ENCODE peak calls at places on chromosomes 13 and 19, in six cellular contexts. Z is mucosa of descending colon, C is body of pancreas, Y is OCI-LY7, J is PC-3, F is esophagus muscularis mucosa. U is an unnamed sample. For H3K4me1, the result is how much of the 10 kb centered on the place peaks cover.

GRCh38 chr19:32068805-32069204 is 276.6 kb upstream of the ZNF507 start:
- DNase-seq in Z (no peak), C (no peak), Y (no peak), J (no peak), F (no peak), U (no peak)

GRCh38 chr19:33520844-33521479 is 629 bp downstream of the PEPD start:
- DNase-seq in Z (no peak), C (no peak), Y (no peak), J (no peak), F (no peak), U (no peak)

GRCh38 chr19:56088454-56089215 is 32.5 kb downstream of the ZNF787 start:
- DNase-seq in Z (no peak), C (no peak), Y (no peak), J (no peak), F (no peak), U (no peak)

GRCh38 chr13:73397486-73398020 is 338.7 kb downstream of the KLF5 start:
- DNase-seq in Z (no peak), C (no peak), Y (no peak), J (no peak), F (no peak), U (no peak)

GRCh38 chr13:67119481-67119883 is 110.7 kb downstream of the PCDH9 start:
- DNase-seq in Z (no peak), C (no peak), Y (no peak), J (peak), F (no peak), U (peak)

GRCh38 chr19:40633207-40633606 is 32.0 kb downstream of the LTBP4 start:
- DNase-seq in Z (no peak), C (no peak), Y (no peak), J (peak), F (no peak), U (peak)

GRCh38 chr13:39047560-39047959 is 9.3 kb downstream of the NHLRC3 start:
- DNase-seq in Z (no peak), C (no peak), Y (no peak), J (peak), F (no peak), U (no peak)

GRCh38 chr19:15701757-15702589 is 25.9 kb upstream of the OR10H2 start:
- DNase-seq in Z (peak), C (no peak), Y (no peak), J (no peak), F (no peak), U (no peak)

GRCh38 chr13:26591672-26592071 is 34.2 kb downstream of the WASF3 start:
- DNase-seq in Z (no peak), C (no peak), Y (no peak), J (no peak), F (no peak), U (no peak)

GRCh38 chr19:41083516-41083915 is 4.7 kb upstream of the CYP2A13 start:
- DNase-seq in Z (no peak), C (no peak), Y (no peak), J (peak), F (no peak), U (no peak)

GRCh38 chr13:30052127-30052526 is 201.7 kb upstream of the UBL3 start:
- DNase-seq in Z (no peak), C (no peak), Y (no peak), J (no peak), F (peak), U (no peak)

GRCh38 chr19:11598103-11598483 is 810 bp downstream of the ZNF627 start:
- DNase-seq in Z (no peak), C (no peak), Y (no peak), J (no peak), F (no peak), U (no peak)

DNA sequence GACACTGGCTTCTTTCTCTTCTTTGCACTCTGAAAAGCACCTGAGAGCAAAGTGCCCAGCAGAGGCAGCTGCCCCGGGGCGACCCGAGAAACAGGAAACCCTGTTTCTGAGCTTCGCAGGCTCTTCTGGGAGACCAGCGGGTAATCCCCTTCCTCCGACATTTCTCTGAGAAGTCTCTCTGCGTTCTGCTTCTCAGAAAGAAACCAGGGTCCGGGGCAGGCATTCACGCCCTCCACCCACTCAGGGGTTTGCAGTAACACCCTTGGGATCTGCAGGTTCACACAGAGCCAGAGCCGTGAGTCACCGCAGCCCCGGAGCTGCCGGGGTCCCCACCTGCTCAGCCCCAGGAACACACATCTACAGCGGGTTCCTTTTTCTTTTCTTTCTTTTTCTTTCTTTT is 86.0 kb downstream of the GADD45B start:
- DNase-seq in Z (peak), C (no peak), Y (peak), J (no peak), F (no peak), U (no peak)
- H3K4me3 ChIP-seq in Z (no peak), C (no peak), Y (peak), J (no peak), F (no peak), U (no peak)

GRCh38 chr13:31894931-31895330 is 136.6 kb upstream of the FRY start:
- DNase-seq in Z (no peak), C (no peak), Y (no peak), J (no peak), F (no peak), U (no peak)

GRCh38 chr13:31898383-31899071 is 133.0 kb upstream of the FRY start:
- DNase-seq in Z (no peak), C (no peak), Y (no peak), J (no peak), F (no peak), U (no peak)

GRCh38 chr13:31891472-31891871 is 140.1 kb upstream of the FRY start:
- DNase-seq in Z (no peak), C (no peak), Y (no peak), J (no peak), F (no peak), U (no peak)

GRCh38 chr13:31895687-31896086 is 135.9 kb upstream of the FRY start:
- DNase-seq in Z (no peak), C (no peak), Y (no peak), J (no peak), F (no peak), U (no peak)

GRCh38 chr13:31896427-31896826 is 135.1 kb upstream of the FRY start:
- DNase-seq in Z (no peak), C (no peak), Y (no peak), J (no peak), F (no peak), U (peak)
- H3K4me1 ChIP-seq in Z (under half), C (under half), Y (under half), J (under half), F (under half), U (under half)

GRCh38 chr19:39032164-39032918 is at the start of gene FBXO27:
- DNase-seq in Z (peak), C (no peak), Y (no peak), J (peak), F (no peak), U (no peak)
- H3K4me3 ChIP-seq in Z (peak), C (peak), Y (peak), J (peak), F (peak), U (peak)

DNA sequence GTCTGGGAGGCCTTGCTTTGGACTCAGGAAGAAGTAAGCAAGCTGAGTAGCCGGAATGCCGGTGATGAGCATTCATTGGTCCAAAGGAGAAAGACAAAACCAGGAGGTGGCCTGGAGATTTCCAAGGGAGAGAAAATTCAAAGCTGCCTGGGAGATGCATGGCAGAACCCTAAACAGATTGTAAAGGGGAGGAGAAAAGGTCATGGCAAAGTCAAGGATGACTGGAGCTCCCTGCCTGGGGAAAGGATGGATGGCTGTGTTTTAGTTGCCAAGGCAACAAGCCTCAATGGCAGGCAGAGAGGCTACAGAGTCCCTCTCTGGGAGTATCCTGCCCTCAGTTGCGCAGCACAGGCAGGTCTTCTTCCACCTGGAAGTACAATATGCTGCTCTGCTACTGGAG is 134.0 kb downstream of the ENOX1 start:
- DNase-seq in Z (no peak), C (no peak), Y (no peak), J (no peak), F (no peak), U (no peak)
- H3K4me1 ChIP-seq in Z (under half), C (under half), Y (under half), J (under half), F (under half), U (under half)

GRCh38 chr19:18007605-18007938 is 398 bp upstream of the ARRDC2 start:
- DNase-seq in Z (no peak), C (no peak), Y (no peak), J (no peak), F (no peak), U (no peak)
- H3K4me3 ChIP-seq in Z (no peak), C (no peak), Y (peak), J (peak), F (peak), U (peak)

GRCh38 chr13:111533900-111534645 is 213.6 kb downstream of the TEX29 start:
- DNase-seq in Z (no peak), C (no peak), Y (no peak), J (no peak), F (no peak), U (no peak)
- H3K4me1 ChIP-seq in Z (under half), C (under half), Y (under half), J (under half), F (under half), U (under half)

DNA sequence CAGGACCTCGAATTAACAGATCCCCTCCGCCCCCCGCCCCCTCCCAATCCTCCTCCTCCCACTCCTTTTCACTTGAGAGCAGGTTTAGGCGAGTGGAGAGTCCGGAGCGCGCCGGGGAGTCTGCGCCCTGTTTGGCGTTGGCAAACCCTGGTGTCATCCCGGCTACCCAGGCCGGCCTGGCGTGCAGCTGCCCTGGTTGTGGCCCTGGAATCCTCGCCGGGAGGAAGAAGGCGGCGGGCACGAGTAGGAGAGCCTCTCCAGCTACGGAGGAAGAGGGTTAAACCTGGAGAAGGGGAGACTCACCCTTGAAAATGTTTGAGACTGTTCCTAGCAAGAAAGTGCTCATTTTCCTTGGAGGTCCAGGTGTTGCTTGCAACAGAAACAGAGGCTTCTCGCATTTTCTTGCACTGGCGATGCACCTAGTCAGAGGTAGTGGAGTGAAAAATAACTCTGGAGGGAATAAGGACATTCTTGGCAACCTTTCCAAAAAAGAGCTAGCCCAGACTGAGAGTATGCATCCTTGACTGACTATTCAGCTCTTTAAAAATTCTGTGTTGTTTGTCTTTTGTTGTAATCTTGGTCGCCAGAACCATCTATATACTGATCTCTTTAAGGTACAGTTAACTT is 1.3 kb upstream of the SOX21 start:
- DNase-seq in Z (peak), C (no peak), Y (no peak), J (no peak), F (no peak), U (no peak)
- H3K4me3 ChIP-seq in Z (no peak), C (no peak), Y (no peak), J (peak), F (no peak), U (no peak)

DNA sequence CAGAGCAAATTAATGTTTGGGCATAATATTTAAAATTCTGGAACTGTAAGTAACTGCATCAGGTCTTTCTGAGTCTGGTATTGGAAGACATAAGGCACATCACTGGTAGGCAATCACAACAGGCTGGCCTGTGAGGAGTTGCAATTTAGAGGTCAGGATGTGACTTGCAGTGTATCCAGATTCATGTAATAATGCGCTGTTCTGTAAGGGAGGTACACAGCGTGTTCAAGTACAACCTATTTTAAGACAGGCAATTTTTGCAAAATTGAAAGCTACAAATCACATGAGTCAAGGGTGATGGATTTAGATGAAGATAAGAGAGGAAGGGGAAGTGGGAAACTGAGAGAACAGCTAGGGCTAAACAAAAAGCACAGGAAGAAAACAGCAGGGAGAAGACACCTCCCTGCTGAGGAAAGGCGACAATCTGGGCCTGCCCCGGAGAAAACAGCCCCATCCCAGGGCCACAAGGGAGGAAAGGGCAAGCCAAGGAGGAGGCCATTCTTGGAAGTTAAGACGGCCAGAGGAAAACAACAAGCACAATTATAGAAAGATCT is 138.1 kb downstream of the LACC1 start:
- DNase-seq in Z (no peak), C (no peak), Y (no peak), J (no peak), F (no peak), U (no peak)
- H3K4me1 ChIP-seq in Z (under half), C (under half), Y (under half), J (under half), F (under half), U (under half)

GRCh38 chr19:30225615-30226463 is 146.3 kb upstream of the ZNF536 start:
- DNase-seq in Z (no peak), C (no peak), Y (no peak), J (no peak), F (no peak), U (no peak)

GRCh38 chr19:30226464-30227070 is 145.6 kb upstream of the ZNF536 start:
- DNase-seq in Z (no peak), C (no peak), Y (no peak), J (no peak), F (no peak), U (no peak)

GRCh38 chr19:30227661-30228112 is 144.5 kb upstream of the ZNF536 start:
- DNase-seq in Z (no peak), C (peak), Y (peak), J (peak), F (no peak), U (peak)

GRCh38 chr19:30228113-30228725 is 144.0 kb upstream of the ZNF536 start:
- DNase-seq in Z (no peak), C (no peak), Y (no peak), J (no peak), F (no peak), U (no peak)

DNA sequence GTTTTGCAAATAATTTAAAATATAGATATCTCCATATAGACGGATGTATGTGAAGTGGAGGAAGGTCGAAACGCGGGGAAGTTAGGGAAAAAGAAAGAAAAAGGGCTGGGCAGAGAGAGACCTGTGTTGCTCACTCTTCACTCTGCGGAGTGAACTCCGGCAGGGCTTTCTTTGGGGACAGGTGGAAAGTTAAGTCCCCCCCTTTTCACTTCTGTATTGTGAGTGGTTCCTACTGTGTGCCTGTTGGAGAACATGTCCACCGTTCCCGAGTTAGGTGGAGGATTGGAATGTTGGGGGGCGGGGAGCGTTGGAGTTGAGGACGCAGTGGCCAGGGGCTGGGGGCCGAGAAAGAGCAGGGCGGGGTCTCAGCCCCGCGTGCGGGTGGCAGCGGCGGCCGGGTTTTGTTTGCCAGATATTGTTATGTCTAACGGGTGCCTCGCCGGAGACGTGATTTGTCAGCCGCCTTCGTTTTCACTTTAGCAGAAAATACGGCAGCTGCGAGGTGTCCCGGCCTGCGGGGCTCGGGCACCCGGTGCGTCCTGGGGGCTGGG is 145.0 kb upstream of the ZNF536 start:
- DNase-seq in Z (no peak), C (peak), Y (no peak), J (no peak), F (no peak), U (no peak)
- H3K4me3 ChIP-seq in Z (no peak), C (peak), Y (peak), J (peak), F (peak), U (peak)

U was measured in fibroblast of lung.